ENCODE peak calls at places on chromosomes 6 and 20, in four cellular contexts. One of them, this sample, is unnamed.

GRCh38 chr6:35096129-35096852 is 44.8 kb downstream of the TCP11 start:
- DNase-seq in HCEC 1CT: peak
- DNase-seq in stimulated activated CD4-positive, alpha-beta T cell treated with anti-CD3 and anti-CD28 coated beads, Interleukin-4, amount 100 ng/mL, for 4 hours: no peak
- DNase-seq in ascending aorta: no peak
- DNase-seq in this sample: no peak

GRCh38 chr20:17684077-17684888 is 2.2 kb upstream of the RRBP1 start:
- DNase-seq in ascending aorta: no peak
- DNase-seq in HCEC 1CT: no peak
- DNase-seq in stimulated activated CD4-positive, alpha-beta T cell treated with anti-CD3 and anti-CD28 coated beads, Interleukin-4, amount 100 ng/mL, for 4 hours: no peak
- DNase-seq in this sample: no peak

GRCh38 chr6:159693894-159694545 is 979 bp upstream of the SOD2 start:
- DNase-seq in ascending aorta: peak
- DNase-seq in HCEC 1CT: no peak
- DNase-seq in stimulated activated CD4-positive, alpha-beta T cell treated with anti-CD3 and anti-CD28 coated beads, Interleukin-4, amount 100 ng/mL, for 4 hours: peak
- DNase-seq in this sample: no peak

GRCh38 chr6:32461493-32461892 is 21.8 kb downstream of the HLA-DRA start:
- DNase-seq in HCEC 1CT: no peak
- DNase-seq in stimulated activated CD4-positive, alpha-beta T cell treated with anti-CD3 and anti-CD28 coated beads, Interleukin-4, amount 100 ng/mL, for 4 hours: no peak
- DNase-seq in ascending aorta: no peak
- DNase-seq in this sample: no peak

GRCh38 chr6:110414669-110415296 is 592 bp downstream of the DDO start:
- DNase-seq in HCEC 1CT: no peak
- DNase-seq in ascending aorta: no peak
- DNase-seq in stimulated activated CD4-positive, alpha-beta T cell treated with anti-CD3 and anti-CD28 coated beads, Interleukin-4, amount 100 ng/mL, for 4 hours: no peak
- DNase-seq in this sample: no peak

GRCh38 chr6:105345506-105345905 is 57.4 kb downstream of the PREP start:
- DNase-seq in HCEC 1CT: peak
- DNase-seq in ascending aorta: no peak
- DNase-seq in stimulated activated CD4-positive, alpha-beta T cell treated with anti-CD3 and anti-CD28 coated beads, Interleukin-4, amount 100 ng/mL, for 4 hours: no peak
- DNase-seq in this sample: no peak

GRCh38 chr6:24495516-24495847 is 713 bp downstream of the ALDH5A1 start:
- DNase-seq in stimulated activated CD4-positive, alpha-beta T cell treated with anti-CD3 and anti-CD28 coated beads, Interleukin-4, amount 100 ng/mL, for 4 hours: peak
- DNase-seq in HCEC 1CT: no peak
- DNase-seq in ascending aorta: peak
- DNase-seq in this sample: peak

GRCh38 chr20:32481311-32482103 is 103.6 kb downstream of the NOL4L start:
- DNase-seq in HCEC 1CT: no peak
- DNase-seq in ascending aorta: no peak
- DNase-seq in stimulated activated CD4-positive, alpha-beta T cell treated with anti-CD3 and anti-CD28 coated beads, Interleukin-4, amount 100 ng/mL, for 4 hours: no peak
- DNase-seq in this sample: no peak

GRCh38 chr20:9981834-9982233 is 53.0 kb upstream of the ANKEF1 start:
- DNase-seq in HCEC 1CT: peak
- DNase-seq in stimulated activated CD4-positive, alpha-beta T cell treated with anti-CD3 and anti-CD28 coated beads, Interleukin-4, amount 100 ng/mL, for 4 hours: no peak
- DNase-seq in ascending aorta: no peak
- DNase-seq in this sample: no peak

GRCh38 chr6:8065519-8065911 is 1.3 kb upstream of the BLOC1S5 start:
- DNase-seq in stimulated activated CD4-positive, alpha-beta T cell treated with anti-CD3 and anti-CD28 coated beads, Interleukin-4, amount 100 ng/mL, for 4 hours: peak
- DNase-seq in ascending aorta: no peak
- DNase-seq in HCEC 1CT: no peak
- DNase-seq in this sample: no peak

GRCh38 chr6:53795254-53795701 is 473 bp downstream of the LRRC1 start:
- DNase-seq in ascending aorta: no peak
- DNase-seq in stimulated activated CD4-positive, alpha-beta T cell treated with anti-CD3 and anti-CD28 coated beads, Interleukin-4, amount 100 ng/mL, for 4 hours: no peak
- DNase-seq in HCEC 1CT: no peak
- DNase-seq in this sample: no peak

GRCh38 chr20:32945710-32946221 is 58.5 kb downstream of the SUN5 start:
- DNase-seq in stimulated activated CD4-positive, alpha-beta T cell treated with anti-CD3 and anti-CD28 coated beads, Interleukin-4, amount 100 ng/mL, for 4 hours: no peak
- DNase-seq in ascending aorta: no peak
- DNase-seq in HCEC 1CT: peak
- DNase-seq in this sample: no peak

GRCh38 chr6:137297887-137298286 is 78.7 kb upstream of the IFNGR1 start:
- DNase-seq in ascending aorta: no peak
- DNase-seq in stimulated activated CD4-positive, alpha-beta T cell treated with anti-CD3 and anti-CD28 coated beads, Interleukin-4, amount 100 ng/mL, for 4 hours: no peak
- DNase-seq in HCEC 1CT: peak
- DNase-seq in this sample: no peak

GRCh38 chr6:159981591-159982245 is 12.8 kb downstream of the IGF2R start:
- DNase-seq in HCEC 1CT: peak
- DNase-seq in ascending aorta: no peak
- DNase-seq in stimulated activated CD4-positive, alpha-beta T cell treated with anti-CD3 and anti-CD28 coated beads, Interleukin-4, amount 100 ng/mL, for 4 hours: peak
- DNase-seq in this sample: peak

GRCh38 chr6:160750276-160750689 is 48.2 kb downstream of the PLG start:
- DNase-seq in HCEC 1CT: no peak
- DNase-seq in ascending aorta: no peak
- DNase-seq in stimulated activated CD4-positive, alpha-beta T cell treated with anti-CD3 and anti-CD28 coated beads, Interleukin-4, amount 100 ng/mL, for 4 hours: no peak
- DNase-seq in this sample: no peak

GRCh38 chr6:43758617-43759050 is 11.4 kb upstream of the VEGFA start:
- DNase-seq in HCEC 1CT: no peak
- DNase-seq in stimulated activated CD4-positive, alpha-beta T cell treated with anti-CD3 and anti-CD28 coated beads, Interleukin-4, amount 100 ng/mL, for 4 hours: no peak
- DNase-seq in ascending aorta: no peak
- DNase-seq in this sample: no peak

GRCh38 chr6:33962186-33962585 is 158.4 kb upstream of the MLN start:
- DNase-seq in ascending aorta: peak
- DNase-seq in stimulated activated CD4-positive, alpha-beta T cell treated with anti-CD3 and anti-CD28 coated beads, Interleukin-4, amount 100 ng/mL, for 4 hours: no peak
- DNase-seq in HCEC 1CT: peak
- DNase-seq in this sample: peak

GRCh38 chr6:148704539-148704938 is 42.3 kb upstream of the UST start:
- DNase-seq in ascending aorta: no peak
- DNase-seq in stimulated activated CD4-positive, alpha-beta T cell treated with anti-CD3 and anti-CD28 coated beads, Interleukin-4, amount 100 ng/mL, for 4 hours: no peak
- DNase-seq in HCEC 1CT: no peak
- DNase-seq in this sample: no peak

GRCh38 chr20:24694727-24695528 is 225.5 kb downstream of the SYNDIG1 start:
- DNase-seq in ascending aorta: no peak
- DNase-seq in stimulated activated CD4-positive, alpha-beta T cell treated with anti-CD3 and anti-CD28 coated beads, Interleukin-4, amount 100 ng/mL, for 4 hours: no peak
- DNase-seq in HCEC 1CT: no peak
- DNase-seq in this sample: peak